ENCODE peak calls at places on chromosomes 3 and 15, in four cellular contexts. One of them, this sample, is unnamed.
A peak's percentile ranks its signal among the peaks of the same experiment; 100 is the strongest.

GRCh38 chr15:36501063-36501678 is 78.3 kb upstream of the CDIN1 start:
- DNase-seq in mesendoderm: peak; percentile 84
- DNase-seq in stimulated activated CD8-positive, alpha-beta memory T cell treated with anti-CD3 and anti-CD28 coated beads, Interleukin-7, amount 100 ng/mL, for 1 hour: no peak
- DNase-seq in activated CD4-positive, CD25-positive, alpha-beta regulatory T cell treated with anti-CD3 and anti-CD28 coated beads, Interleukin-2, amount 50 U/mL, for 72 hours: no peak
- DNase-seq in this sample: peak; percentile 18

GRCh38 chr15:98360031-98360430 is 288.3 kb upstream of the IGF1R start:
- DNase-seq in stimulated activated CD8-positive, alpha-beta memory T cell treated with anti-CD3 and anti-CD28 coated beads, Interleukin-7, amount 100 ng/mL, for 1 hour: no peak
- DNase-seq in mesendoderm: no peak
- DNase-seq in activated CD4-positive, CD25-positive, alpha-beta regulatory T cell treated with anti-CD3 and anti-CD28 coated beads, Interleukin-2, amount 50 U/mL, for 72 hours: no peak
- DNase-seq in this sample: no peak

GRCh38 chr3:43729707-43730399 is 39.1 kb downstream of the ABHD5 start:
- DNase-seq in activated CD4-positive, CD25-positive, alpha-beta regulatory T cell treated with anti-CD3 and anti-CD28 coated beads, Interleukin-2, amount 50 U/mL, for 72 hours: no peak
- DNase-seq in stimulated activated CD8-positive, alpha-beta memory T cell treated with anti-CD3 and anti-CD28 coated beads, Interleukin-7, amount 100 ng/mL, for 1 hour: no peak
- DNase-seq in mesendoderm: no peak
- DNase-seq in this sample: no peak

GRCh38 chr3:37932505-37932904 is 58.1 kb upstream of the VILL start:
- DNase-seq in stimulated activated CD8-positive, alpha-beta memory T cell treated with anti-CD3 and anti-CD28 coated beads, Interleukin-7, amount 100 ng/mL, for 1 hour: no peak
- DNase-seq in activated CD4-positive, CD25-positive, alpha-beta regulatory T cell treated with anti-CD3 and anti-CD28 coated beads, Interleukin-2, amount 50 U/mL, for 72 hours: no peak
- DNase-seq in mesendoderm: no peak
- DNase-seq in this sample: no peak

GRCh38 chr3:159762981-159763465 is 225.6 kb upstream of the IL12A start:
- DNase-seq in activated CD4-positive, CD25-positive, alpha-beta regulatory T cell treated with anti-CD3 and anti-CD28 coated beads, Interleukin-2, amount 50 U/mL, for 72 hours: no peak
- DNase-seq in mesendoderm: peak; percentile 92
- DNase-seq in stimulated activated CD8-positive, alpha-beta memory T cell treated with anti-CD3 and anti-CD28 coated beads, Interleukin-7, amount 100 ng/mL, for 1 hour: no peak
- DNase-seq in this sample: no peak

GRCh38 chr3:147538034-147538433 is 128.9 kb downstream of the ZIC1 start:
- DNase-seq in mesendoderm: no peak
- DNase-seq in stimulated activated CD8-positive, alpha-beta memory T cell treated with anti-CD3 and anti-CD28 coated beads, Interleukin-7, amount 100 ng/mL, for 1 hour: no peak
- DNase-seq in activated CD4-positive, CD25-positive, alpha-beta regulatory T cell treated with anti-CD3 and anti-CD28 coated beads, Interleukin-2, amount 50 U/mL, for 72 hours: no peak
- DNase-seq in this sample: no peak

GRCh38 chr3:113623324-113623723 is 73.1 kb downstream of the USF3 start:
- DNase-seq in mesendoderm: peak; percentile 47
- DNase-seq in stimulated activated CD8-positive, alpha-beta memory T cell treated with anti-CD3 and anti-CD28 coated beads, Interleukin-7, amount 100 ng/mL, for 1 hour: no peak
- DNase-seq in activated CD4-positive, CD25-positive, alpha-beta regulatory T cell treated with anti-CD3 and anti-CD28 coated beads, Interleukin-2, amount 50 U/mL, for 72 hours: no peak
- DNase-seq in this sample: no peak

GRCh38 chr3:168654700-168655099 is 559.0 kb upstream of the GOLIM4 start:
- DNase-seq in mesendoderm: no peak
- DNase-seq in activated CD4-positive, CD25-positive, alpha-beta regulatory T cell treated with anti-CD3 and anti-CD28 coated beads, Interleukin-2, amount 50 U/mL, for 72 hours: no peak
- DNase-seq in stimulated activated CD8-positive, alpha-beta memory T cell treated with anti-CD3 and anti-CD28 coated beads, Interleukin-7, amount 100 ng/mL, for 1 hour: no peak
- DNase-seq in this sample: no peak

This sample was measured in occipital lobe.